ENCODE peak calls at places on chromosome 20, in four cellular contexts. One of them, this sample, is unnamed.

GRCh38 chr20:46681032-46681854 is 8.0 kb downstream of the TP53RK start:
- DNase-seq in HL-60: peak; percentile 73
- DNase-seq in fibroblast of lung: peak; percentile 58
- DNase-seq in cardiac muscle cell: peak; percentile 68
- DNase-seq in this sample: peak; percentile 60

GRCh38 chr20:22999756-23000155 is 35.4 kb upstream of the SSTR4 start:
- DNase-seq in HL-60: no peak
- DNase-seq in fibroblast of lung: peak; percentile 9
- DNase-seq in cardiac muscle cell: no peak
- DNase-seq in this sample: no peak

GRCh38 chr20:46129955-46130481 is 11.9 kb downstream of the CD40 start:
- DNase-seq in HL-60: no peak
- DNase-seq in fibroblast of lung: no peak
- DNase-seq in cardiac muscle cell: peak; percentile 57
- DNase-seq in this sample: no peak

GRCh38 chr20:11376998-11377397 is 540.7 kb upstream of the BTBD3 start:
- DNase-seq in HL-60: no peak
- DNase-seq in fibroblast of lung: peak; percentile 19
- DNase-seq in cardiac muscle cell: no peak
- DNase-seq in this sample: no peak

GRCh38 chr20:35106827-35107380 is 14.3 kb upstream of the TRPC4AP start:
- DNase-seq in HL-60: no peak
- DNase-seq in fibroblast of lung: no peak
- DNase-seq in cardiac muscle cell: no peak
- DNase-seq in this sample: no peak

GRCh38 chr20:60473240-60473639 is 515.0 kb downstream of the CDH26 start:
- DNase-seq in HL-60: no peak
- DNase-seq in fibroblast of lung: no peak
- DNase-seq in cardiac muscle cell: no peak
- DNase-seq in this sample: no peak

GRCh38 chr20:11847827-11848226 is 69.9 kb upstream of the BTBD3 start:
- DNase-seq in HL-60: no peak
- DNase-seq in fibroblast of lung: no peak
- DNase-seq in cardiac muscle cell: no peak
- DNase-seq in this sample: no peak

GRCh38 chr20:17856024-17856564 is 112.5 kb downstream of the SNX5 start:
- DNase-seq in HL-60: no peak
- DNase-seq in fibroblast of lung: peak; percentile 44
- DNase-seq in cardiac muscle cell: no peak
- DNase-seq in this sample: no peak

GRCh38 chr20:48592107-48592940 is 235.5 kb downstream of the PREX1 start:
- DNase-seq in HL-60: no peak
- DNase-seq in fibroblast of lung: no peak
- DNase-seq in cardiac muscle cell: no peak
- DNase-seq in this sample: no peak

GRCh38 chr20:46139908-46140482 is 21.9 kb downstream of the CD40 start:
- DNase-seq in HL-60: no peak
- DNase-seq in fibroblast of lung: no peak
- DNase-seq in cardiac muscle cell: no peak
- DNase-seq in this sample: no peak

GRCh38 chr20:62494537-62494936 is 18.7 kb upstream of the GATA5 start:
- DNase-seq in HL-60: no peak
- DNase-seq in fibroblast of lung: no peak
- DNase-seq in cardiac muscle cell: peak; percentile 43
- DNase-seq in this sample: no peak

GRCh38 chr20:20430066-20430465 is 62.2 kb downstream of the INSM1 start:
- DNase-seq in HL-60: no peak
- DNase-seq in fibroblast of lung: no peak
- DNase-seq in cardiac muscle cell: no peak
- DNase-seq in this sample: no peak

GRCh38 chr20:63124092-63124781 is 91.7 kb downstream of the YTHDF1 start:
- DNase-seq in HL-60: no peak
- DNase-seq in fibroblast of lung: peak; percentile 7
- DNase-seq in cardiac muscle cell: no peak
- DNase-seq in this sample: no peak

GRCh38 chr20:43404880-43405279 is 52.8 kb upstream of the SRSF6 start:
- DNase-seq in HL-60: peak; percentile 3
- DNase-seq in fibroblast of lung: no peak
- DNase-seq in cardiac muscle cell: no peak
- DNase-seq in this sample: no peak

GRCh38 chr20:23340524-23340923 is 10.1 kb upstream of the NXT1 start:
- DNase-seq in HL-60: peak; percentile 76
- DNase-seq in fibroblast of lung: peak; percentile 83
- DNase-seq in cardiac muscle cell: peak; percentile 71
- DNase-seq in this sample: peak; percentile 88

GRCh38 chr20:54029176-54029575 is 41.2 kb downstream of the BCAS1 start:
- DNase-seq in HL-60: no peak
- DNase-seq in fibroblast of lung: no peak
- DNase-seq in cardiac muscle cell: no peak
- DNase-seq in this sample: no peak

GRCh38 chr20:59123011-59123676 is 40.5 kb upstream of the ZNF831 start:
- DNase-seq in HL-60: peak; percentile 19
- DNase-seq in fibroblast of lung: no peak
- DNase-seq in cardiac muscle cell: no peak
- DNase-seq in this sample: no peak

GRCh38 chr20:59124326-59125029 is 39.1 kb upstream of the ZNF831 start:
- DNase-seq in HL-60: no peak
- DNase-seq in fibroblast of lung: no peak
- DNase-seq in cardiac muscle cell: no peak
- DNase-seq in this sample: no peak

GRCh38 chr20:59122377-59122932 is 41.2 kb upstream of the ZNF831 start:
- DNase-seq in HL-60: no peak
- DNase-seq in fibroblast of lung: no peak
- DNase-seq in cardiac muscle cell: no peak
- DNase-seq in this sample: no peak

GRCh38 chr20:59125332-59125731 is 38.3 kb upstream of the ZNF831 start:
- DNase-seq in HL-60: no peak
- DNase-seq in fibroblast of lung: no peak
- DNase-seq in cardiac muscle cell: no peak
- DNase-seq in this sample: no peak

DNA sequence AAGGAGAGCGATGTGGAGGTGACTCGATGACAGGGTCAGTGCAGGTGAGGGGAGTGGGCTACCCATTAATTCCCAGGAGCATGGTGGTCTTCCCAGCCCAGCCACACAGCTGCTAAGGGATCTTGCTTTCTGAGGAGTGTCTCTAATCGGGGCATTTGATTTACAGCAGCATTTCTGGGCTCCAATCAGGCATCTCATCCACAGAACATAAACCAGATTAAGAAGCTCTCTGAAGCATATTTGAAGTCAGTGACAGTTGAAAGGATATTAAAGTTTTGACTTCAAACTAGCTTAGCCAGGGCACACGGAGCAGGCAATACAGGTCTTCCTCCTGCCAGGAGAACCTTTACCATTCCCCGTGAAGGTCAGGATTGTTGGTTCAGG is 40.0 kb upstream of the ZNF831 start:
- DNase-seq in HL-60: no peak
- DNase-seq in fibroblast of lung: no peak
- DNase-seq in cardiac muscle cell: no peak
- DNase-seq in this sample: no peak
- H3K27ac ChIP-seq in HL-60: no peak overlapping the region
- H3K27ac ChIP-seq in fibroblast of lung: no peak overlapping the region
- H3K27ac ChIP-seq in cardiac muscle cell: no peak overlapping the region
- H3K27ac ChIP-seq in this sample: no peak overlapping the region

GRCh38 chr20:49798718-49799117 is 13.9 kb upstream of the SLC9A8 start:
- DNase-seq in HL-60: no peak
- DNase-seq in fibroblast of lung: no peak
- DNase-seq in cardiac muscle cell: no peak
- DNase-seq in this sample: no peak

GRCh38 chr20:49804364-49804763 is 8.3 kb upstream of the SLC9A8 start:
- DNase-seq in HL-60: no peak
- DNase-seq in fibroblast of lung: no peak
- DNase-seq in cardiac muscle cell: no peak
- DNase-seq in this sample: no peak

GRCh38 chr20:49799698-49800097 is 12.9 kb upstream of the SLC9A8 start:
- DNase-seq in HL-60: peak; percentile 35
- DNase-seq in fibroblast of lung: no peak
- DNase-seq in cardiac muscle cell: no peak
- DNase-seq in this sample: no peak

GRCh38 chr20:49803418-49803817 is 9.2 kb upstream of the SLC9A8 start:
- DNase-seq in HL-60: no peak
- DNase-seq in fibroblast of lung: no peak
- DNase-seq in cardiac muscle cell: no peak
- DNase-seq in this sample: no peak

DNA sequence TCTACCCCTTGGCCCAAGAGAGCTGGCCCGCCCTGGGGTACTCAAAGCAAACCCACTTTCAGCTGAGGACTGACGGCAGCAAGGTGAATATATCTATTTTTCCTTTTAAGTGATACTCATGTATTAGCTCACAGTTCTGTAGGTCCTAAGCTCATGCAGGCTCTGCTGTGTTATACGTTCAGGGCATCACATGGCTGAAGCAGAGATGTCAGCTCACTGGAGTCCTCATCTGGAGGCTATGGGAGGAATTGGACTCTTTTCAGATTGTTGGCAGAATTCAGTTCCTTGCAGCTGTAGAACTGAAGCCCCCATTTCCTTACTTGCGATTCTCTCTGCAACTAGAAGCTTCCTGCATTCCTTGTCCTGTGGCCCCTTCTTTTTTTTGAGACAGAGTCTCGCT is 10.7 kb upstream of the SLC9A8 start:
- DNase-seq in HL-60: no peak
- DNase-seq in fibroblast of lung: no peak
- DNase-seq in cardiac muscle cell: no peak
- DNase-seq in this sample: no peak
- H3K27ac ChIP-seq in HL-60: no peak overlapping the region
- H3K27ac ChIP-seq in fibroblast of lung: no peak overlapping the region
- H3K27ac ChIP-seq in cardiac muscle cell: no peak overlapping the region
- H3K27ac ChIP-seq in this sample: no peak overlapping the region

GRCh38 chr20:25194333-25194972 is 1.1 kb upstream of the ENTPD6 start:
- DNase-seq in HL-60: no peak
- DNase-seq in fibroblast of lung: no peak
- DNase-seq in cardiac muscle cell: no peak
- DNase-seq in this sample: peak; percentile 36
- H3K27ac ChIP-seq in HL-60: no peak overlapping the region
- H3K27ac ChIP-seq in fibroblast of lung: no peak overlapping the region
- H3K27ac ChIP-seq in cardiac muscle cell: no peak overlapping the region
- H3K27ac ChIP-seq in this sample: no peak overlapping the region

DNA sequence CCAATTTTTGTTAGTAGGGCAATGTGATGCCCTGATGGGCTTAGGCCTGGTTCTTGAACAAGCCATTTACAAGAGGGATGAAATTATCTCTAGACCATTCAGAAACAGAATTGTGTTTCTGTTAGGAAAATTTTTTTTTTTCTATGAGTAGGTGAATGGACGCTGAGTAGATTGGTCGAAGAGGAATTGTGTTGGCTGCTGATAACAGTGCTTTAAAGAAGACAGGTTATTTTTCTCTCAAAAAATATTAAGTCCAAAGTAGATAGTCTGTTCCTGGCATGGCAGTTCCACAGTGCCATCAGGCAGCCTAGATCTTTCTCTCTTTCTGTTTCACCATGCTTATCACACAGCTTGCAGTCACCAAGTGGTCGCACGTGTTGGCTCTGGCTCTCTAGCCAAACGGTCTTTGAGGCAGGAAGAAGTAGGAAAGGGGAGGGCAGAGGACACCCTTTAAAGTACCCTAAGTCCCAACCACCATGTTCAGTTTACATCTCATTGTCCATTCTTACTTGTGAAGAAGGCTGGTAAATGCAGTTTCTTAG is 22.4 kb upstream of the SERINC3 start:
- DNase-seq in HL-60: no peak
- DNase-seq in fibroblast of lung: no peak
- DNase-seq in cardiac muscle cell: no peak
- DNase-seq in this sample: no peak
- H3K27ac ChIP-seq in HL-60: no peak overlapping the region
- H3K27ac ChIP-seq in fibroblast of lung: no peak overlapping the region
- H3K27ac ChIP-seq in cardiac muscle cell: no peak overlapping the region
- H3K27ac ChIP-seq in this sample: no peak overlapping the region

GRCh38 chr20:37919389-37920040 is 16.6 kb downstream of the VSTM2L start:
- DNase-seq in HL-60: no peak
- DNase-seq in fibroblast of lung: no peak
- DNase-seq in cardiac muscle cell: no peak
- DNase-seq in this sample: no peak

GRCh38 chr20:37917436-37917835 is 14.5 kb downstream of the VSTM2L start:
- DNase-seq in HL-60: peak; percentile 15
- DNase-seq in fibroblast of lung: no peak
- DNase-seq in cardiac muscle cell: no peak
- DNase-seq in this sample: no peak

GRCh38 chr20:37915800-37916570 is 13.1 kb downstream of the VSTM2L start:
- DNase-seq in HL-60: no peak
- DNase-seq in fibroblast of lung: no peak
- DNase-seq in cardiac muscle cell: peak; percentile 66
- DNase-seq in this sample: peak; percentile 72

GRCh38 chr20:37920270-37920669 is 17.3 kb downstream of the VSTM2L start:
- DNase-seq in HL-60: no peak
- DNase-seq in fibroblast of lung: no peak
- DNase-seq in cardiac muscle cell: no peak
- DNase-seq in this sample: no peak

GRCh38 chr20:37918035-37918434 is 15.1 kb downstream of the VSTM2L start:
- DNase-seq in HL-60: no peak
- DNase-seq in fibroblast of lung: no peak
- DNase-seq in cardiac muscle cell: no peak
- DNase-seq in this sample: no peak
- H3K27ac ChIP-seq in HL-60: no peak overlapping the region
- H3K27ac ChIP-seq in fibroblast of lung: no peak overlapping the region
- H3K27ac ChIP-seq in cardiac muscle cell: no peak overlapping the region
- H3K27ac ChIP-seq in this sample: no peak overlapping the region

GRCh38 chr20:4488407-4489339 is 233.0 kb upstream of the PRND start:
- DNase-seq in HL-60: no peak
- DNase-seq in fibroblast of lung: peak; percentile 59
- DNase-seq in cardiac muscle cell: no peak
- DNase-seq in this sample: no peak
- H3K27ac ChIP-seq in HL-60: no peak overlapping the region
- H3K27ac ChIP-seq in fibroblast of lung: no peak overlapping the region
- H3K27ac ChIP-seq in cardiac muscle cell: no peak overlapping the region
- H3K27ac ChIP-seq in this sample: no peak overlapping the region

GRCh38 chr20:51628533-51629398 is 86.2 kb upstream of the NFATC2 start:
- DNase-seq in HL-60: no peak
- DNase-seq in fibroblast of lung: peak; percentile 91
- DNase-seq in cardiac muscle cell: no peak
- DNase-seq in this sample: no peak
- H3K27ac ChIP-seq in HL-60: no peak overlapping the region
- H3K27ac ChIP-seq in fibroblast of lung: peak overlapping the region; percentile 15
- H3K27ac ChIP-seq in cardiac muscle cell: no peak overlapping the region
- H3K27ac ChIP-seq in this sample: no peak overlapping the region

DNA sequence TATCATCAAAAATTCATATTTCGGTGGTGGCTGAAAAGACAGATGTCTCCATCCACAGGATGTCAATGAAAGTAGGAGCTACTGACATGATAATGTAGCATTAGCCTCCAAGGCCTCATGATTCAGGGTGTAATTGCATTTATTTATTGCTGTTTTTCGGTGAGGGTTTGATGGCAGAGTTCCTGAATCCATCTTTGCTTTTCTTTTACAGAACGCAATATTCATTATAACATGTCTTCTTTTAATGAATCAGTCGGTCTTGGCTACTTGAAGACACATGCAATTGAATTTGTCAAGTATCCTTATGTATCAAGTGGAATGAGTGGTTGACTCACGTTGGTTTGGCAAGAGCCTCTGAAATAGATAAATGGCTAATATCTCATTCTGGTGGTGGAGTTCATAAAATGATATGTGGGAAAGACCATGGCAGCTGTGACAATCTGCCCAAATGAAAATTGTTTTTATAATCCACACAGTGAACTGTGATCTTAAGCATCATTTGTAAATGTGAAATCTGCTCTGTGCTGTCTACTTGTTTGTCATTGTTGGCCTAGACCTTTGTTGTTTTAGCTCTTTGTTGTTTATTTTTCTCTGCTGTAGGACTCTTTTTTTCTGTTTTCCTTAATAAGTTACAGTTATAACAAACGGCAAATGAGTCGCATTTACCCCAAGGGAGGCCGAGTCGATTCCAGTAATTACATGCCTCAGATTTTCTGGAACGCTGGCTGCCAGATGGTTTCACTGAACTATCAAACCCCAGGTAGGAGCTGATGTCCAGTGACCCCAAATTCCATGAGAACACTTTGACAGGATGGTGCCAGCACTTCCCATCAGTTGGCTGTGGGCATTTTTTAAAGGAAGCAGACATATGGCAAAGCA is 105.7 kb upstream of the LAMP5 start:
- DNase-seq in HL-60: no peak
- DNase-seq in fibroblast of lung: peak; percentile 64
- DNase-seq in cardiac muscle cell: no peak
- DNase-seq in this sample: no peak
- H3K27ac ChIP-seq in HL-60: no peak overlapping the region
- H3K27ac ChIP-seq in fibroblast of lung: peak overlapping the region; percentile 40
- H3K27ac ChIP-seq in cardiac muscle cell: no peak overlapping the region
- H3K27ac ChIP-seq in this sample: no peak overlapping the region